ENCODE peak calls at places on chromosomes 7 and 10, in ten cellular contexts. F, J, T, Z, P, E, X, N, G and H are unnamed samples.

GRCh38 chr10:124482876-124483275 is 21.3 kb downstream of the LHPP start:
- DNase-seq in E (no peak), G (no peak), N (no peak), J (no peak), F (no peak), X (no peak), T (no peak), P (no peak), Z (no peak), H (no peak)

GRCh38 chr10:110504111-110504735 is 6.5 kb downstream of the DUSP5 start:
- DNase-seq in J (peak), E (no peak), Z (peak), N (peak), X (peak), F (peak), G (peak), P (no peak), T (peak), H (no peak)

GRCh38 chr10:114022292-114022691 is 21.4 kb upstream of the ADRB1 start:
- DNase-seq in E (no peak), Z (no peak), N (no peak), J (peak), F (no peak), G (no peak), X (peak), P (no peak), T (no peak), H (no peak)

GRCh38 chr10:114479307-114479706 is 75.0 kb upstream of the AFAP1L2 start:
- DNase-seq in G (no peak), N (no peak), P (no peak), Z (peak), E (no peak), J (peak), T (no peak), F (no peak), X (no peak), H (no peak)

GRCh38 chr10:28202941-28203352 is 99.9 kb downstream of the MPP7 start:
- DNase-seq in J (peak), P (peak), N (no peak), E (no peak), T (no peak), G (no peak), Z (no peak), X (no peak), F (no peak), H (no peak)

GRCh38 chr10:26064106-26064505 is 130.1 kb downstream of the MYO3A start:
- DNase-seq in P (no peak), X (no peak), T (no peak), F (no peak), N (no peak), G (no peak), Z (no peak), J (no peak), E (no peak), H (no peak)

GRCh38 chr10:88542522-88542921 is 40.6 kb downstream of the RNLS start:
- DNase-seq in Z (no peak), P (no peak), E (no peak), N (no peak), X (peak), T (no peak), F (no peak), J (no peak), G (no peak), H (no peak)

GRCh38 chr10:7541137-7542087 is 125.4 kb downstream of the ITIH5 start:
- DNase-seq in Z (peak), P (no peak), T (no peak), G (no peak), X (peak), J (peak), N (no peak), F (no peak), E (no peak), H (no peak)

GRCh38 chr7:3027455-3027854 is 16.2 kb downstream of the CARD11 start:
- DNase-seq in Z (no peak), N (no peak), J (no peak), X (no peak), G (no peak), T (no peak), E (no peak), P (no peak), F (no peak), H (no peak)

GRCh38 chr7:76423666-76424412 is 911 bp upstream of the ZP3 start:
- DNase-seq in Z (no peak), J (no peak), G (no peak), F (no peak), P (no peak), X (peak), N (no peak), T (no peak), E (no peak), H (no peak)

GRCh38 chr10:30413996-30414576 is 19.9 kb upstream of the MAP3K8 start:
- DNase-seq in T (peak), N (peak), G (no peak), J (no peak), Z (peak), F (peak), X (peak), P (peak), E (no peak), H (peak)

GRCh38 chr10:95837783-95838182 is 70.0 kb upstream of the CC2D2B start:
- DNase-seq in G (no peak), Z (peak), F (no peak), T (peak), N (no peak), P (no peak), X (no peak), J (no peak), E (no peak), H (no peak)

GRCh38 chr7:51021906-51022570 is 239.3 kb upstream of the GRB10 start:
- DNase-seq in P (no peak), J (no peak), E (no peak), G (no peak), N (no peak), F (no peak), Z (no peak), X (peak), T (no peak), H (no peak)

GRCh38 chr7:101688183-101688831 is 59.2 kb upstream of the MYL10 start:
- DNase-seq in P (peak), X (peak), F (peak), G (peak), Z (peak), N (peak), J (peak), T (peak), E (peak), H (peak)

GRCh38 chr7:91240546-91240945 is 23.7 kb upstream of the FZD1 start:
- DNase-seq in E (no peak), J (no peak), N (no peak), P (no peak), X (peak), Z (peak), G (no peak), F (no peak), T (peak), H (no peak)

GRCh38 chr7:121440857-121441503 is 44.9 kb upstream of the FAM3C start:
- DNase-seq in T (no peak), F (no peak), Z (no peak), P (no peak), J (no peak), X (no peak), N (no peak), G (no peak), E (no peak), H (no peak)

GRCh38 chr7:35699906-35700305 is 5.0 kb upstream of the HERPUD2 start:
- DNase-seq in Z (no peak), X (no peak), E (no peak), J (no peak), G (no peak), P (no peak), F (no peak), N (no peak), T (no peak), H (no peak)

GRCh38 chr10:6151087-6151977 is 51.4 kb upstream of the PFKFB3 start:
- DNase-seq in P (peak), N (peak), F (peak), X (peak), G (no peak), T (peak), Z (peak), E (no peak), J (peak), H (peak)

GRCh38 chr7:136138991-136139390 is 161.8 kb upstream of the MTPN start:
- DNase-seq in P (no peak), X (no peak), Z (no peak), J (no peak), G (no peak), E (no peak), N (no peak), T (no peak), F (no peak), H (no peak)

GRCh38 chr10:73759512-73760115 is 15.4 kb downstream of the SEC24C start:
- DNase-seq in X (no peak), T (no peak), J (no peak), E (peak), Z (no peak), N (peak), F (no peak), G (peak), P (no peak), H (peak)

GRCh38 chr7:151779255-151779654 is 97.7 kb downstream of the PRKAG2 start:
- DNase-seq in J (no peak), G (no peak), N (no peak), F (no peak), P (no peak), Z (no peak), E (no peak), T (no peak), X (no peak), H (no peak)

GRCh38 chr10:58384536-58384998 is 643 bp upstream of the TFAM start:
- DNase-seq in E (no peak), P (no peak), T (no peak), G (no peak), F (no peak), X (no peak), Z (no peak), N (no peak), J (no peak), H (no peak)

GRCh38 chr10:3192856-3193635 is 20.5 kb upstream of the PITRM1 start:
- DNase-seq in Z (peak), P (peak), G (peak), T (peak), J (no peak), N (peak), F (peak), E (no peak), X (peak), H (peak)

GRCh38 chr10:102815790-102816549 is 21.2 kb downstream of the CYP17A1 start:
- DNase-seq in X (peak), J (peak), Z (peak), F (no peak), T (peak), P (no peak), N (no peak), G (no peak), E (no peak), H (no peak)